ENCODE peak calls at places on chromosomes 12 and 14, in eight cellular contexts. N is ovary, L is pancreas, P is RWPE2, V is neural progenitor cell, D is left ventricle myocardium inferior, B is H9, S is DND-41. C is an unnamed sample.

GRCh38 chr12:59780605-59781135 is 184.8 kb downstream of the SLC16A7 start:
- DNase-seq in N (no peak), L (no peak), P (no peak), V (peak), D (no peak), B (no peak), S (no peak), C (no peak)

GRCh38 chr14:33709286-33709685 is 241.6 kb downstream of the EGLN3 start:
- DNase-seq in N (no peak), L (no peak), P (no peak), V (no peak), D (no peak), B (no peak), S (no peak), C (no peak)

GRCh38 chr12:87667378-87667777 is 361.8 kb downstream of the C12orf50 start:
- DNase-seq in N (no peak), L (no peak), P (no peak), V (no peak), D (no peak), B (no peak), S (no peak), C (peak)

GRCh38 chr12:132566551-132567131 is 43.7 kb downstream of the LRCOL1 start:
- DNase-seq in N (no peak), L (no peak), P (no peak), V (no peak), D (no peak), B (no peak), S (no peak), C (no peak)

GRCh38 chr14:57820581-57820980 is 45.3 kb downstream of the SLC35F4 start:
- DNase-seq in N (no peak), L (no peak), P (no peak), V (no peak), D (no peak), B (no peak), S (no peak), C (no peak)

GRCh38 chr12:89038831-89039509 is 313.3 kb downstream of the DUSP6 start:
- DNase-seq in N (no peak), L (no peak), P (no peak), V (no peak), D (no peak), B (no peak), S (peak), C (no peak)

GRCh38 chr14:80628547-80628946 is 313.0 kb downstream of the CEP128 start:
- DNase-seq in N (no peak), L (peak), P (no peak), V (no peak), D (no peak), B (no peak), S (no peak), C (no peak)

GRCh38 chr12:828726-829395 is 76.5 kb downstream of the WNK1 start:
- DNase-seq in N (no peak), L (no peak), P (no peak), V (no peak), D (no peak), B (no peak), S (no peak), C (no peak)

GRCh38 chr12:110371408-110372055 is 32.0 kb downstream of the ANAPC7 start:
- DNase-seq in N (no peak), L (no peak), P (no peak), V (no peak), D (no peak), B (peak), S (no peak), C (no peak)

GRCh38 chr14:25537846-25538455 is 488.0 kb upstream of the STXBP6 start:
- DNase-seq in N (no peak), L (peak), P (no peak), V (peak), D (no peak), B (peak), S (peak), C (no peak)

GRCh38 chr12:121782616-121782966 is 10.9 kb downstream of the RHOF start:
- DNase-seq in N (no peak), L (no peak), P (no peak), V (peak), D (no peak), B (peak), S (no peak), C (no peak)
- H3K27ac ChIP-seq in N (no peak), L (no peak), P (peak), V (no peak), D (peak), B (no peak), S (no peak), C (peak)

GRCh38 chr12:4899361-4899760 is 10.3 kb upstream of the KCNA1 start:
- DNase-seq in N (no peak), L (no peak), P (no peak), V (peak), D (no peak), B (no peak), S (no peak), C (no peak)
- TF ChIP-seq CTCF in N (no peak), L (no peak), P (no peak), V (peak), D (no peak), B (peak), S (peak), C (no peak)

DNA sequence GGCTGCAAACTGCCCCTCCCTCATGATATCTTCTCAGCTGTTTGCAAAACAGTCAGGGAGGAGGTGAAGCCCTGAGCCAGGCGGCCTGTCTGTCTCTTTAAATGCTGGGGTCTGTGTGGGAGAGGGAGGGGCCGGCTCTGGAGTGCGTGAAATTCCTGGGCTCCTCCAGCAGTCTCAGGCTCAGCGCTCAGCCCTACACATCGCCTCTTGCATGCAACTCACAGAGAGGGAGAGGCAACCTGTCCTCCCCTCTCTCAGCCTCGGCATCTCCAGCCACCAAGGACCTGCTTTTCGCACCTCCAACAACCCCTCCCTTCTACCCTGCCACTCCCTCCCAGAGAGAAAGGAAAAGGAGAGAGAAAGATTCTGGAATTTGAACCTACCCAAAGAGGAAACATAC is at the start of gene NRXN3:
- DNase-seq in N (no peak), L (no peak), P (no peak), V (peak), D (no peak), B (peak), S (no peak), C (no peak)
- H3K27ac ChIP-seq in N (no peak), L (no peak), P (no peak), V (no peak), D (no peak), B (no peak), S (no peak), C (no peak)

DNA sequence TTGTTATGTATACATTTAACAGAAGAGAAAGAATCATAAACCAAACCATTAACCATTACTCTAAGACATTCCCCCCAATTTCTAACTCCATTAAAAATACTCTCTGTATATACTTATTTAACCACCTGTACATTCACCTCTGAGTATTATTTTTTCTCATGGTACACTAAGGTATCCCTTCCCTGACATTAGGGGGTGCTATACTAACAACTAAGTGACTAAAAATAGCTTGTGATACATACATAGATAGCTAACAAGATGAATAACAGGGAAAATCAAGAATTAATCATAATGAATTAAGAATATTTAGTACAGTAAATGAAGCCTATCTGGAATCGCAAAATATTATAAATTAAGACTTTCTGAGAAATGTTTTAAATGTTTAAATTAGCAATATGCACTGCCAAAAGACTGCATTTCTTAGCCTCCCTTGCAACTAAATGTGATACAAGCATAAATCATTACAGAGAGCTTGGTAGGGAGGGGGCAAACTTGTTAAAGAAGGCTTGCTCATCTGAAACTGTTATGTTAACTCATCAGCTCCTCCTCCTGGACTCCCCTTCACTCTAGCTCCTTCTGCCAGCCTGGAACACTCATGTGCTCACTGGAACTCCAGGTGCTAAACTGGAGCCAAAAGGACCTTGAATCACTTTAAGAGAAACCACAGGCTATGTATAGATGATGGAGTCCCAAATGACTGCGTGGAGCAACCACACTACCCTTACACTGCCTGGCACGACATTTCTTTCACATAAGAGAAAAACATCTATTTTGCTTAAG is 14.9 kb downstream of the C2CD5 start:
- DNase-seq in N (no peak), L (no peak), P (no peak), V (peak), D (no peak), B (no peak), S (no peak), C (no peak)
- TF ChIP-seq CTCF in N (no peak), L (peak), P (peak), V (peak), D (peak), B (peak), S (peak), C (no peak)

GRCh38 chr12:101859664-101860607 is 17.4 kb upstream of the DRAM1 start:
- DNase-seq in N (no peak), L (no peak), P (no peak), V (no peak), D (no peak), B (no peak), S (no peak), C (no peak)

GRCh38 chr12:101862245-101862644 is 15.1 kb upstream of the DRAM1 start:
- DNase-seq in N (no peak), L (no peak), P (no peak), V (no peak), D (no peak), B (no peak), S (no peak), C (peak)

GRCh38 chr12:101866615-101867373 is 10.6 kb upstream of the DRAM1 start:
- DNase-seq in N (no peak), L (no peak), P (no peak), V (no peak), D (no peak), B (peak), S (no peak), C (no peak)

DNA sequence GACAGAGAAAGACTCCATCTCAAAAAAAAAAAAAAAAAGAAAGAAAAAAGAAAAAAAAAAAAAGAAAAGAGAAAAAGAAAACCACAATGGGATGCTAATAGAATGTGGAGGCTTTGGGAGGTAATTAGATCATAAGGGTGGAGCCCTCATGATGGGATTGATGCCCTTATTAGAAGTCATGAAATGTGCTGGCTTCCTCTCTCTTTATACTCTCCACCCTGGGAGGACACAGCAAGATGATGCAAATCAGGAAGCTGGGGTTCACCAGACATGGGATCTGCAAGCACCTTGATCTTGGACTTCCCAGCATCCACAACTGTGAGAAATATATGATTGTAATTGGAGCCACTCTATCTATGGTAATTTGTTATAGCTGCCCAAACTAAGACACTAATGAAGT is 13.4 kb upstream of the DRAM1 start:
- DNase-seq in N (no peak), L (no peak), P (no peak), V (no peak), D (no peak), B (no peak), S (no peak), C (no peak)
- H3K27ac ChIP-seq in N (no peak), L (no peak), P (no peak), V (no peak), D (no peak), B (no peak), S (no peak), C (no peak)

DNA sequence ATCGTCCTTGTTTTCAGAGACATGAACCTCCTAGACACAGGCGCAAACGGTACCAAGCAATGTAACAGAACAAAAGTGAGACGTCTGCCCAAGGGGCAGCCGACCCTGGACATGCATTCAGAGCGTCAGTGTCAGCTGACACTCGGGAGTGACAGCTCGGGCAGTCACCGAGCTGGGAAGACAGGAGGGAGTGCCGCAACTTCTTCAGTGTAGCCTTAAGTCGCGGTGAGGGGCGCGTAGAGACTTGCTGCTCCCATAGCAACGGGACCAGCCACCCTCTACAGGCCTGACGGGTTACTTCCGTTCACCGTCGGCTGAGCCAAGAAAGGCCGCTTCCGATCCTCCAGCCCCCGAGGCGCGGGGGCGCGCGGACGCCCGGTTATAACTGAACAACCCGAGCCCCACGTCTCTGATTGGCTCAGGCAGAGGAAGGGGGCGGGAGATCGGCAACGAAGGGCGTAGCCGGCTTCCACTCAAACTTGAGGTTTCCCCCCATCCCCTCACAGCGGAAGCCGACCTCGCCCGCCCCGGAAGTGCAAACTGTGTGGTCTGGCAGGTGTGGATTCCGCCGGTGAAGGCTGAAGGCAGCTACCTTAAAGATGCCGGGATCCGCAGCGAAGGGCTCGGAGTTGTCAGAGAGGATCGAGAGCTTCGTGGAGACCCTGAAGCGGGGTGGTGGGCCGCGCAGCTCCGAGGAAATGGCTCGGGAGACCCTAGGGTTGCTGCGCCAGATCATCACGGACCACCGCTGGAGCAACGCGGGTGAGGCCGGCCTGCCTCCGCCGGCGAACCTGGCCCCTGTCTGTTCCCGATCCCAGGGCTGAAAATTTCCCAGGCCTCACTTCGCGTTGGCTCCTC is at the start of gene EIF2B2:
- DNase-seq in N (peak), L (peak), P (peak), V (peak), D (peak), B (peak), S (peak), C (peak)
- TF ChIP-seq CTCF in N (no peak), L (no peak), P (no peak), V (peak), D (peak), B (peak), S (peak), C (no peak)

GRCh38 chr14:35297677-35298076 is 5.5 kb downstream of the PSMA6 start:
- DNase-seq in N (no peak), L (no peak), P (no peak), V (no peak), D (no peak), B (no peak), S (no peak), C (no peak)

GRCh38 chr14:35302211-35302528 is 10.0 kb downstream of the PSMA6 start:
- DNase-seq in N (no peak), L (no peak), P (no peak), V (no peak), D (no peak), B (no peak), S (no peak), C (no peak)

GRCh38 chr14:35301334-35302210 is 9.4 kb downstream of the PSMA6 start:
- DNase-seq in N (no peak), L (no peak), P (no peak), V (no peak), D (no peak), B (no peak), S (peak), C (no peak)

GRCh38 chr14:35299708-35300107 is 7.5 kb downstream of the PSMA6 start:
- DNase-seq in N (no peak), L (no peak), P (no peak), V (no peak), D (no peak), B (no peak), S (no peak), C (no peak)

GRCh38 chr14:35300228-35300627 is 8.0 kb downstream of the PSMA6 start:
- DNase-seq in N (no peak), L (no peak), P (no peak), V (no peak), D (no peak), B (no peak), S (no peak), C (no peak)
- H3K27ac ChIP-seq in N (no peak), L (no peak), P (peak), V (no peak), D (peak), B (no peak), S (peak), C (no peak)